ENCODE peak calls at places on chromosomes 7 and 10, in four cellular contexts. W, O, B and M are unnamed samples. For H3K27me3, the result is how much of the 10 kb centered on the place peaks cover.

GRCh38 chr10:91220954-91221696 is 662 bp downstream of the PCGF5 start:
- DNase-seq in W (no peak), O (peak), B (no peak), M (peak)

GRCh38 chr7:596071-596818 is 76.6 kb upstream of the PDGFA start:
- DNase-seq in W (no peak), O (no peak), B (no peak), M (no peak)

GRCh38 chr7:5394264-5395105 is 29.1 kb downstream of the TNRC18 start:
- DNase-seq in W (no peak), O (no peak), B (no peak), M (no peak)

GRCh38 chr10:11863353-11864105 is 40.4 kb downstream of the PROSER2 start:
- DNase-seq in W (no peak), O (no peak), B (no peak), M (no peak)

GRCh38 chr10:116163308-116163707 is 109.7 kb downstream of the GFRA1 start:
- DNase-seq in W (no peak), O (no peak), B (peak), M (no peak)

GRCh38 chr10:68619595-68619994 is 59.5 kb downstream of the TET1 start:
- DNase-seq in W (no peak), O (no peak), B (no peak), M (no peak)

GRCh38 chr10:25766213-25766612 is 167.8 kb upstream of the MYO3A start:
- DNase-seq in W (no peak), O (no peak), B (no peak), M (no peak)

GRCh38 chr7:36827914-36828313 is 103.6 kb upstream of the AOAH start:
- DNase-seq in W (no peak), O (no peak), B (no peak), M (peak)

GRCh38 chr7:4820968-4821471 is 40.8 kb downstream of the PAPOLB start:
- DNase-seq in W (no peak), O (no peak), B (no peak), M (no peak)

GRCh38 chr10:688287-688620 is 1.2 kb downstream of the DIP2C start:
- DNase-seq in W (no peak), O (no peak), B (no peak), M (no peak)
- H3K27ac ChIP-seq in W (peak), O (no peak), B (no peak), M (peak)

DNA sequence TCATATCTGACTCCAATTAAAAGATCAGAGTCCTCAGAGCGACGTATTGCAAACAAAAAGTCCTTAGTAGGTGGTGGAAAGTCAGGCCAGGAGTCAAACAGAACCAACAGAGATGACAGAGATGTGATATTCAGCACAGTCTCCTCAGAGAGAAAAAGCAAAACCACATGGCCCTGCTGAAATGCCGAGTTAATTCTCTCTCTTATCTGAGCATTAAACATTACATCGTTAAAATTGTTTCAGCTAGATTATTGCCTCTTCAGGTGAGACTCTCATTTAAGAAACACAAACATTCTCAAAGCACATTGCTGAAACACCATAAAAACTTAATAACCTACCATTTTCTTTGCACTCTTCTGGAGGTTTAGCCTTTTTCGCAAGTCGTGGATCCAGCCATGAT is 690.9 kb downstream of the PHTF2 start:
- DNase-seq in W (no peak), O (no peak), B (no peak), M (no peak)
- H3K4me3 ChIP-seq in W (peak), O (no peak), B (no peak), M (no peak)

GRCh38 chr10:99526861-99527504 is 5.8 kb upstream of the NKX2-3 start:
- DNase-seq in W (no peak), O (no peak), B (peak), M (no peak)
- H3K27me3 ChIP-seq in W (under half), O (under half), B (half or more), M (half or more)

DNA sequence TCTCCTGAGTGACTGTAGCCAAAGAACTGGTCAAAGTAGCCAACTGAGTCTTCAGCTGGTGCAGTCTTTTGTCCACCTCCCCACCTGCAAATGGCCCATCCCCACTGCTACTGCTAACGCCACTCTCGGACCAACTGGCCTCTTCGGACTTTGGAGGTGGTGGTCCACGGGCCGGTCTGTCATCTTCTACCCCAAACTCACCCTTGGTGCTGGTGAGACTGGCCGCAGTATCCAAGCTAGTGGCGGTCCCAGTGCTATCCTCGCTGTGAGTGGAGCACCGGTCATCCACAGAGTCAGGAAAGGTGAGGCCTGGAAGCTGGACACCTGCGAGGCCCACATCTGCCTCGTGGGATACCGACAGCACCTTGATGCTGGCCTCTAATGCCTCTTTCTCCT is 750 bp downstream of the GCC1 start:
- DNase-seq in W (no peak), O (no peak), B (peak), M (no peak)
- H3K27ac ChIP-seq in W (peak), O (no peak), B (no peak), M (peak)